ENCODE peak calls at places on chromosomes 6 and 20, in six cellular contexts. A is Panc1, J is left lung, O is kidney, S is IMR-90, L is heart left ventricle. Z is an unnamed sample.

GRCh38 chr6:16355699-16356481 is 117.5 kb downstream of the GMPR start:
- DNase-seq in O (no peak), L (no peak), A (no peak), S (no peak), J (no peak), Z (no peak)

GRCh38 chr6:139743629-139744028 is 369.2 kb upstream of the CITED2 start:
- DNase-seq in O (no peak), S (peak; percentile 92), L (no peak), A (peak; percentile 93), J (no peak), Z (no peak)

GRCh38 chr6:150119256-150119655 is 23.6 kb upstream of the PPP1R14C start:
- DNase-seq in L (peak; percentile 27), A (no peak), J (no peak), S (no peak), O (no peak), Z (no peak)

GRCh38 chr6:121645100-121645745 is 209.8 kb downstream of the GJA1 start:
- DNase-seq in A (no peak), S (peak; percentile 53), O (no peak), L (no peak), J (no peak), Z (no peak)

GRCh38 chr6:44126320-44127149 is 717 bp downstream of the MRPL14 start:
- DNase-seq in J (peak; percentile 88), O (peak; percentile 85), L (peak; percentile 48), S (peak; percentile 82), A (no peak), Z (peak; percentile 37)

GRCh38 chr6:47064274-47064673 is 22.1 kb upstream of the ADGRF1 start:
- DNase-seq in O (no peak), J (no peak), S (no peak), A (no peak), L (no peak), Z (no peak)

GRCh38 chr20:10848810-10849370 is 175.1 kb upstream of the JAG1 start:
- DNase-seq in J (no peak), L (peak; percentile 21), A (peak; percentile 57), S (peak; percentile 94), O (no peak), Z (no peak)

GRCh38 chr6:11754625-11755289 is 23.8 kb downstream of the ADTRP start:
- DNase-seq in J (no peak), O (no peak), S (peak; percentile 66), A (no peak), L (no peak), Z (no peak)

GRCh38 chr20:24819331-24819965 is 129.6 kb upstream of the CST7 start:
- DNase-seq in L (no peak), O (no peak), A (no peak), S (no peak), J (no peak), Z (no peak)

GRCh38 chr20:42604998-42605970 is 584.4 kb downstream of the PTPRT start:
- DNase-seq in O (no peak), S (no peak), L (no peak), J (no peak), A (no peak), Z (no peak)

GRCh38 chr6:4776967-4777925 is 1.0 kb downstream of the CDYL start:
- DNase-seq in J (no peak), O (peak; percentile 78), L (no peak), A (no peak), S (peak; percentile 39), Z (peak; percentile 14)

GRCh38 chr6:78243519-78243918 is 590.7 kb downstream of the MEI4 start:
- DNase-seq in J (no peak), L (no peak), O (no peak), S (peak; percentile 8), A (no peak), Z (no peak)

GRCh38 chr20:24504331-24505285 is 35.2 kb downstream of the SYNDIG1 start:
- DNase-seq in O (no peak), A (no peak), S (no peak), L (no peak), J (no peak), Z (no peak)

GRCh38 chr6:144969154-144969553 is 684.0 kb downstream of the UTRN start:
- DNase-seq in S (peak; percentile 70), L (no peak), A (no peak), J (no peak), O (no peak), Z (no peak)

GRCh38 chr20:25399038-25399430 is 8.4 kb upstream of the ABHD12 start:
- DNase-seq in A (peak; percentile 67), L (peak; percentile 29), J (no peak), S (peak; percentile 83), O (no peak), Z (peak; percentile 28)

GRCh38 chr6:13453771-13454251 is 33.6 kb downstream of the GFOD1 start:
- DNase-seq in S (peak; percentile 49), J (no peak), L (no peak), O (no peak), A (peak; percentile 13), Z (no peak)

GRCh38 chr6:13455604-13456003 is 31.8 kb downstream of the GFOD1 start:
- DNase-seq in L (peak; percentile 37), J (no peak), O (no peak), A (no peak), S (no peak), Z (no peak)

GRCh38 chr6:13453172-13453552 is 34.2 kb downstream of the GFOD1 start:
- DNase-seq in A (no peak), S (no peak), O (no peak), L (no peak), J (no peak), Z (no peak)

GRCh38 chr6:13452346-13453171 is 34.8 kb downstream of the GFOD1 start:
- DNase-seq in J (no peak), O (no peak), L (no peak), S (no peak), A (no peak), Z (no peak)

GRCh38 chr6:13454286-13455221 is 32.8 kb downstream of the GFOD1 start:
- DNase-seq in L (peak; percentile 57), J (no peak), A (no peak), O (no peak), S (peak; percentile 85), Z (peak; percentile 47)
- H3K27ac ChIP-seq in L (peak overlapping the region; percentile 35), J (no peak overlapping the region), A (no peak overlapping the region), O (no peak overlapping the region), S (no peak overlapping the region), Z (peak overlapping the region; percentile 16)

GRCh38 chr6:40188931-40189330 is 254.7 kb upstream of the MOCS1 start:
- DNase-seq in A (no peak), S (no peak), J (no peak), O (no peak), L (no peak), Z (no peak)

GRCh38 chr6:40183902-40184301 is 249.6 kb upstream of the MOCS1 start:
- DNase-seq in S (no peak), A (no peak), J (no peak), O (no peak), L (no peak), Z (no peak)

GRCh38 chr6:40187654-40188053 is 253.4 kb upstream of the MOCS1 start:
- DNase-seq in J (no peak), L (no peak), A (no peak), O (no peak), S (no peak), Z (no peak)

GRCh38 chr6:40181367-40181766 is 247.1 kb upstream of the MOCS1 start:
- DNase-seq in S (no peak), A (no peak), J (no peak), O (no peak), L (no peak), Z (no peak)

GRCh38 chr6:40185486-40185885 is 251.2 kb upstream of the MOCS1 start:
- DNase-seq in A (no peak), L (no peak), O (no peak), J (no peak), S (no peak), Z (no peak)
- H3K9me3 ChIP-seq in A (no peaks in the 10 kb centered on the region), L (no peaks in the 10 kb centered on the region), O (no peaks in the 10 kb centered on the region), J (peaks cover 30% of the 10 kb centered on the region), S (peaks cover 6% of the 10 kb centered on the region), Z (no peaks in the 10 kb centered on the region)

DNA sequence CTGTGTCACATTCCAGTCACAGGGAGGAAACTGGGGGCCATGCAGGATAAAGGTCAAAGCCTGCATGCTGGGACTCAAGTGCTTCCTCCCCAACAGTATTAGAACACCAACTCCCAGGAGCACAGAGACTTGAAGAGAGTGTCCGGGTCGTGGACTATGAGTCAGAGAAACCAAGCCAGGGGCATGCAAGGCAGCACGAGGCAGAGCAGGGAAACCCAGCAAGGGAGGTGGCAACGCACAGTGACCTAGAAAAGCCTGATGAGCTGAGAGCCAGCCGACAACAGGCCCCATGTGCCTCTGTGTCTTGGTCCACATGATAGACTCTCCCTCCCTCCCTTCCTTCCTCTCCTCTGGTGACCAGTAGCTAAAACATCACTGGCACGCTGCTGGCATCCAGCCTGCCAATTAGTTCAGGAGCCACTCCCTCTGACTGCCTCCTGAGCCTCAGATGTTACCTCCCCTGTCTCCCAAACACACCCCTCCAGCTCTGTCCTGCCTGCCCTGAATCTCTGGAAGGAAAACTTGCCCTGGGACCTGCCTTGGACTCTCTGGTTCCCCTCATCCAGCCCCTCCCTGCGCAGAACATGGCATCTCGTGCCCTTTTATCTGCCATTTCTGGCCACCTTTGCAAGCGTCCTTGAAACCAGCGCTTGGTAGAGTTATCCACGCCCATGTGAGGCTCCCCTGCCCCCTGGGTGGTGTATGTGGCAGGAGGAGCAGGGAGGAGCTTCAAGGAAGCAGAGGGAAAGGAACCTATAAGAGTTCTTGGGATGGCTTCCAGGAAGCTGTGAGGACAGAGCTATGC is 16.2 kb upstream of the RNF39 start:
- DNase-seq in J (peak; percentile 81), L (no peak), A (no peak), S (peak; percentile 59), O (peak; percentile 78), Z (no peak)
- H3K27ac ChIP-seq in J (peak overlapping the region; percentile 48), L (no peak overlapping the region), A (no peak overlapping the region), S (no peak overlapping the region), O (no peak overlapping the region), Z (no peak overlapping the region)

GRCh38 chr6:99605074-99605726 is 1.4 kb upstream of the PRDM13 start:
- DNase-seq in L (no peak), S (no peak), A (no peak), O (no peak), J (peak; percentile 44), Z (no peak)

GRCh38 chr6:99607416-99608036 is 893 bp downstream of the PRDM13 start:
- DNase-seq in L (no peak), A (no peak), S (no peak), O (no peak), J (peak; percentile 73), Z (no peak)

GRCh38 chr6:99608059-99608885 is 1.6 kb downstream of the PRDM13 start:
- DNase-seq in A (no peak), O (no peak), L (no peak), S (no peak), J (peak; percentile 33), Z (no peak)

GRCh38 chr6:99605911-99606669 is 543 bp upstream of the PRDM13 start:
- DNase-seq in S (no peak), A (no peak), O (no peak), L (no peak), J (peak; percentile 39), Z (no peak)

DNA sequence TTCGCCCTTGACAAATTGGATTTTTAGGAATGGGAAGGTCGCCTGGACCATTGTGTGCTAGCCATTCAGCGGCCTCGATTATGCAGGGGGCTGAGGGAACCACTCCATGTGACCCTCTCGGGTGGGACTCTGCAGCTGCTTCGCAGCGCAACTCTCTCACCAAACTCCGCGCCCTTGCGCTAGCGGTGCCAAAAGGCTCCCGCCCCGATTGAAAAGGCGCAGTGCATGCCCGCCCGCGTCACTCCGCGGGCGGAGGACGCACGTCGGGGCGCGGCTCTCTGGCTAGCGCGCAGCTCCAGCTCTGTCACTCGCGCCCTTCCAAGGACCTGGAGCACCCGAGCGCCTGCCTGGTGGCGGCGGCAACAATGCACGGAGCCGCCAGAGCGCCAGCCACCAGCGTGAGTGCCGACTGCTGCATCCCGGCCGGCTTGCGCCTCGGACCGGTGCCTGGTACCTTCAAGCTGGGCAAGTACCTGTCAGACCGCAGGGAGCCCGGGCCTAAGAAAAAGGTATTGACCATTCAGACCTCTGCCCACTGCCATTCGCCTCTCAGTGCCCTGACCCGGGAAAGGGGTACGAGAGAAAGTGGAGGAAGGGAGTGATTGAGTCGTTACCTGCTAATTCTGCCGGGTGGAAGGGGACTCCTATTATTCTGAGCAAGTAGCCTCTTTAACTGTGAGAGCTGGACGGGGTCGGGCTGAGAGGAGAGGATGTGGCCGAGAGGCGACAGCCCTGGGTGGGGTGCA is at the start of gene PRDM13:
- DNase-seq in O (no peak), J (peak; percentile 62), A (no peak), L (no peak), S (no peak), Z (no peak)
- H3K9me3 ChIP-seq in O (no peaks in the 10 kb centered on the region), J (no peaks in the 10 kb centered on the region), A (no peaks in the 10 kb centered on the region), L (no peaks in the 10 kb centered on the region), S (peaks cover 11% of the 10 kb centered on the region), Z (no peaks in the 10 kb centered on the region)